ENCODE peak calls at places on chromosomes 6 and 20, in five cellular contexts. J is IMR-90, P is body of pancreas, X is lower lobe of right lung, M is fibroblast of lung. O is an unnamed sample.
A peak's percentile ranks its signal among the peaks of the same experiment; 100 is the strongest.

GRCh38 chr6:56765494-56765893 is 122.8 kb upstream of the DST start:
- DNase-seq in J (no peak), P (no peak), M (no peak), X (no peak), O (no peak)

GRCh38 chr6:98547151-98547550 is 287.2 kb upstream of the POU3F2 start:
- DNase-seq in P (no peak), M (no peak), X (no peak), J (no peak), O (no peak)

GRCh38 chr6:56795852-56796532 is 153.3 kb upstream of the DST start:
- DNase-seq in X (no peak), P (no peak), M (peak; percentile 27), J (peak; percentile 43), O (no peak)

GRCh38 chr6:69942485-69942884 is 76.1 kb downstream of the COL19A1 start:
- DNase-seq in J (no peak), X (no peak), M (peak; percentile 17), P (no peak), O (no peak)

GRCh38 chr6:79257381-79258205 is 23.1 kb upstream of the HMGN3 start:
- DNase-seq in J (peak; percentile 66), P (no peak), X (no peak), M (peak; percentile 65), O (no peak)

GRCh38 chr6:79712616-79713015 is 81.5 kb downstream of the SH3BGRL2 start:
- DNase-seq in J (no peak), X (no peak), M (no peak), P (no peak), O (no peak)

GRCh38 chr20:1934578-1935573 is 39.7 kb downstream of the SIRPA start:
- DNase-seq in J (peak; percentile 78), P (peak; percentile 60), M (peak; percentile 93), X (no peak), O (no peak)

GRCh38 chr20:35539756-35540212 is 2.1 kb upstream of the ERGIC3 start:
- DNase-seq in M (no peak), P (peak; percentile 65), J (no peak), X (peak; percentile 66), O (peak; percentile 68)

GRCh38 chr6:48826884-48827701 is 636.0 kb downstream of the MMUT start:
- DNase-seq in M (peak; percentile 96), P (peak; percentile 3), J (peak; percentile 97), X (no peak), O (no peak)

GRCh38 chr6:145735356-145736165 is at the start of gene EPM2A:
- DNase-seq in M (peak; percentile 82), P (peak; percentile 90), J (peak; percentile 78), X (peak; percentile 92), O (peak; percentile 82)

GRCh38 chr6:133040025-133040838 is 200.9 kb upstream of the EYA4 start:
- DNase-seq in X (no peak), M (peak; percentile 41), P (no peak), J (peak; percentile 34), O (no peak)

GRCh38 chr6:128763599-128764300 is 119.2 kb upstream of the LAMA2 start:
- DNase-seq in P (no peak), J (no peak), X (no peak), M (no peak), O (no peak)

GRCh38 chr6:101226677-101227135 is 166.8 kb upstream of the GRIK2 start:
- DNase-seq in X (no peak), M (no peak), J (peak; percentile 3), P (no peak), O (peak; percentile 36)

GRCh38 chr6:109824105-109824504 is 133.0 kb downstream of the FIG4 start:
- DNase-seq in P (no peak), X (no peak), M (no peak), J (no peak), O (no peak)

GRCh38 chr20:60203451-60203850 is 245.2 kb downstream of the CDH26 start:
- DNase-seq in J (no peak), X (no peak), M (no peak), P (no peak), O (no peak)

GRCh38 chr20:53750827-53751393 is 157.3 kb upstream of the ZNF217 start:
- DNase-seq in J (peak; percentile 91), X (no peak), M (peak; percentile 81), P (no peak), O (no peak)

GRCh38 chr20:57251344-57251743 is 15.1 kb downstream of the BMP7 start:
- DNase-seq in J (no peak), X (no peak), M (no peak), P (no peak), O (no peak)

GRCh38 chr6:14035448-14035847 is 82.1 kb upstream of the CD83 start:
- DNase-seq in P (peak; percentile 76), J (peak; percentile 96), M (peak; percentile 93), X (no peak), O (no peak)

GRCh38 chr6:69907981-69908498 is 41.7 kb downstream of the COL19A1 start:
- DNase-seq in J (peak; percentile 26), P (no peak), X (no peak), M (peak; percentile 58), O (no peak)

GRCh38 chr6:33202799-33203198 is 1.7 kb upstream of the HSD17B8 start:
- DNase-seq in P (no peak), J (no peak), X (no peak), M (no peak), O (no peak)

GRCh38 chr6:71608646-71609045 is 277.7 kb upstream of the RIMS1 start:
- DNase-seq in X (no peak), P (no peak), J (no peak), M (no peak), O (no peak)

GRCh38 chr6:147141690-147142308 is 62.4 kb upstream of the STXBP5 start:
- DNase-seq in X (no peak), P (no peak), J (peak; percentile 71), M (peak; percentile 74), O (no peak)

GRCh38 chr20:17644451-17644850 is 37.6 kb downstream of the RRBP1 start:
- DNase-seq in P (peak; percentile 78), X (peak; percentile 47), M (no peak), J (no peak), O (peak; percentile 62)

GRCh38 chr6:52664991-52665686 is 5.8 kb upstream of the TMEM14A start:
- DNase-seq in P (no peak), J (peak; percentile 19), M (no peak), X (no peak), O (no peak)

GRCh38 chr6:32291549-32291948 is 67.7 kb upstream of the NOTCH4 start:
- DNase-seq in J (no peak), X (no peak), M (no peak), P (no peak), O (no peak)

GRCh38 chr6:128368213-128369000 is 152.0 kb downstream of the PTPRK start:
- DNase-seq in X (no peak), M (no peak), P (no peak), J (no peak), O (no peak)

GRCh38 chr6:33727932-33728331 is 16.4 kb upstream of the UQCC2 start:
- DNase-seq in M (no peak), P (peak; percentile 90), J (no peak), X (peak; percentile 39), O (no peak)

GRCh38 chr6:166341915-166342292 is 441 bp downstream of the SFT2D1 start:
- DNase-seq in P (peak; percentile 13), J (no peak), X (peak; percentile 45), M (peak; percentile 16), O (no peak)

GRCh38 chr20:57783196-57783595 is 73.4 kb upstream of the PMEPA1 start:
- DNase-seq in P (no peak), M (no peak), J (no peak), X (no peak), O (no peak)

GRCh38 chr6:5723905-5724691 is 282.6 kb downstream of the NRN1 start:
- DNase-seq in X (peak; percentile 65), J (no peak), P (peak; percentile 29), M (no peak), O (peak; percentile 25)

DNA sequence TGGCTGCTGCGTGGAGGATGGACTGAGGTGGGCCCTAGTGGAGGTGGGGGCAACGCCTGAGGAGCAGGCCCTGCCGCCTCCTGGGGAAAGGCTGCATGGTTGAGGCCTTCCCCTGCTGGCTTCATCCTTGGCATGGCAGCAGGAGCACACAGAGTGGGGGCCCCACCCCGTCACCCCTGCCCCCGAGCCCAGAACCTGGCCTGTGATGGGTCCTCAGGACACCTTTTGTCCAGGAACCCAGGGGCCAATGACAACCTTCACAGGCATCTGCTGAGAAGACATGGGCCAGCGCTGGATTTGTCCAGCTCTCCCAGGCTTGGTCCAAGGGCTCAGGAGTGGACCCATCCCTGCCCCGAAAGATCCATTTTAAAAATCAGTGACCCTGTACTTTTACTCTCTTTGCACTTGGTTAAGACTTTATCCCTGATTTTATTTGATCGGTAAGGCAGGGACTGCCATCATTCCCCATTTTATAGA is 575 bp upstream of the SLC17A9 start:
- DNase-seq in J (no peak), P (no peak), M (no peak), X (peak; percentile 39), O (peak; percentile 58)
- H3K4me3 ChIP-seq in J (peak overlapping the region; percentile 25), P (no peak overlapping the region), M (peak overlapping the region; percentile 42), X (peak overlapping the region; percentile 53), O (no peak overlapping the region)

GRCh38 chr6:111737065-111737521 is 131.4 kb upstream of the TRAF3IP2 start:
- DNase-seq in J (peak; percentile 70), M (peak; percentile 49), P (no peak), X (no peak), O (no peak)
- H3K4me1 ChIP-seq in J (peaks cover 16% of the 10 kb centered on the region), M (peaks cover 2% of the 10 kb centered on the region), P (no peaks in the 10 kb centered on the region), X (peaks cover 37% of the 10 kb centered on the region), O (no peaks in the 10 kb centered on the region)

DNA sequence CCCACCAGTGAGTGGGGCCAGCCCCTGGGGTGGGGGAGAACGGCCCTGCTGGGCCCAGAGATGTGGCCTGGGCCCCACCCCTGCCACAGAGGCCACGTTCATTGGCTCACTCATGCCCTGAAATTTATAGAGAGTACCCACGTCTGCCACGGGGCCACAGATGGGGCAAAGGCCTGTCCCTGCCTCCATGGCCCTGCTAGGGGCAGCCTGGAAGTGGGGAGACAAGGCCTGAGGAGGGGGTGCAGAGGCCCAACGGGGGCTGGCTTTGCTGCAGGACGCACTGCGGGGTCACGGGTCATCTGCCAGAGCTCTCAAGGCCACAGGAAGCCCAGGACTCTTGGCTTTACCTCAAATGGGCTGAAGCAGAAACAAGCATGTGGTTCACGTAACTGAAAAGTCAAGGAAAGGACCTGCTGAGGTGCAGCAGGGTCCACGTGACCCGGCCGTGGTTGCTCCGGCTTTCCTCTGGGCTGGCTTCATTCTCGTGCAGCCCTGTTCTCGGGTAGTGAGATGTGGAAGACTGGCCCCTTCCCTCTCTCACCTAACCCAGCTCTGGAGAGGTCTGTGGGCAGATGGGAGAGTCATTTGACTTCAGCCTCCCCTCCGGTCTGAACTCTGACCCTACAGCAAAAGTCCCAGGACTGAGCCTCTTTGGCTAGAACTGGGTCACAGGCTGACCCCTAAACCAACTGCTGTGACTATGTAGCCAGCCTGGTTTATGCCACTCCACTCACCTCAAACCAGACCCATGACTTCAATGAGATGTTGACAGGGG is 1.1 kb upstream of the OSBPL2 start:
- DNase-seq in X (no peak), J (no peak), M (no peak), P (no peak), O (no peak)
- H3K4me3 ChIP-seq in X (no peak overlapping the region), J (no peak overlapping the region), M (no peak overlapping the region), P (no peak overlapping the region), O (no peak overlapping the region)

DNA sequence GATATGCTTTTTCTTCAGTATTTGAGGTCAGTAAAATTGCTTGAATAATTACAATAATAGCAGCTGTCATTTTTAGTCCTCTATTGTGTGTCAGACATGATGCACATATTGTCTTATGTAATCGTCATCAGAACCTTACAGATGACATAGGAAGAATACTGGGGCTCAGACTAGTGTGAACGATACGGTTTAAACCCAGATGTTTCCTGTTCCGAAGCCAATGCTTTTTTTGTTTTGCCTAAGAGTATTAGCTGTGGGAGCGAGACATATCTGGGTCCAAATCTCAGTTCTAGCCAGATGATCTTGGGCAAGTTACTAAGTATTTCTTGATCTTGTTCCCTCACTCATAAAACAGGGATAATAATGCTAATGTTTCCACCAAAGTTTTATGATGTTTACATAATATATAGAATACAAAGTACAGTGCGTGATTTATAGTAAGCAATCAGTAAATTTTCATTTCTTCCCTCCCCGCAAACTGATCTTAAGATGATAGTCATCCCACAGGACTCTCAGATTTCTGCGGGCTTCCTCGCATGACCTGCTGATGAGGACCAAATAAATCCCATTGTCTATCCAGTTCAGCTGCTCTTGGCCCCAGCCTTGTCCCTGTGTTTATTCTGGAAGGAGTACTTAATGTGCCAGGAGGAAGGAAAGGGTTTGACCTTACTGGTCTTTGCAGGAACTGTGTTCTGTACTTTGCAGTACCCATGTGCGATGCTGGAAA is 98.2 kb downstream of the CAP2 start:
- DNase-seq in J (no peak), X (no peak), P (no peak), M (peak; percentile 20), O (no peak)
- H3K4me1 ChIP-seq in J (peaks cover 11% of the 10 kb centered on the region), X (no peaks in the 10 kb centered on the region), P (no peaks in the 10 kb centered on the region), M (peaks cover 4% of the 10 kb centered on the region), O (peaks cover 7% of the 10 kb centered on the region)